ENCODE peak calls at places on chromosomes 3 and 15, in five cellular contexts. T, G, W, X and Z are unnamed samples.

GRCh38 chr3:159821737-159822136 is 166.9 kb upstream of the IL12A start:
- DNase-seq in T (no peak), G (no peak), X (no peak), W (no peak), Z (no peak)

GRCh38 chr3:161171639-161172552 is 49.2 kb upstream of the NMD3 start:
- DNase-seq in W (no peak), T (peak), X (no peak), G (no peak), Z (peak)

GRCh38 chr3:143786229-143787199 is 61.8 kb downstream of the SLC9A9 start:
- DNase-seq in X (no peak), W (no peak), T (no peak), G (no peak), Z (no peak)

GRCh38 chr15:67253517-67254237 is 784 bp downstream of the AAGAB start:
- DNase-seq in W (peak), X (no peak), T (no peak), G (peak), Z (no peak)

GRCh38 chr3:10206166-10206511 is 41.4 kb downstream of the IRAK2 start:
- DNase-seq in T (no peak), G (no peak), X (no peak), W (no peak), Z (no peak)

GRCh38 chr3:53646723-53647122 is 152.3 kb downstream of the CACNA1D start:
- DNase-seq in X (no peak), T (no peak), W (no peak), G (no peak), Z (no peak)

GRCh38 chr15:39704684-39705083 is 78.0 kb downstream of the FSIP1 start:
- DNase-seq in W (no peak), G (no peak), T (no peak), X (no peak), Z (peak)

GRCh38 chr3:34212671-34213070 is 414.2 kb downstream of the PDCD6IP start:
- DNase-seq in W (no peak), T (no peak), X (no peak), G (peak), Z (no peak)

GRCh38 chr15:63892794-63893441 is 59.2 kb upstream of the HERC1 start:
- DNase-seq in W (peak), G (no peak), T (no peak), X (no peak), Z (no peak)

GRCh38 chr3:50242778-50243551 is 7.0 kb downstream of the GNAI2 start:
- DNase-seq in X (no peak), W (no peak), T (no peak), G (no peak), Z (peak)

GRCh38 chr15:84804005-84804803 is 13.0 kb upstream of the ALPK3 start:
- DNase-seq in G (no peak), X (peak), T (no peak), W (no peak), Z (no peak)

GRCh38 chr15:29685156-29686078 is 136.9 kb downstream of the TJP1 start:
- DNase-seq in W (no peak), G (no peak), X (no peak), T (no peak), Z (no peak)

GRCh38 chr15:85592148-85592547 is 202.6 kb downstream of the KLHL25 start:
- DNase-seq in W (no peak), T (no peak), G (peak), X (peak), Z (peak)

GRCh38 chr15:38879909-38880471 is 315.4 kb upstream of the RASGRP1 start:
- DNase-seq in T (no peak), G (no peak), W (no peak), X (no peak), Z (no peak)

GRCh38 chr15:55094152-55094551 is 102.6 kb downstream of the RSL24D1 start:
- DNase-seq in T (no peak), W (no peak), G (no peak), X (no peak), Z (no peak)

GRCh38 chr3:183984337-183984736 is 33.3 kb downstream of the ABCC5 start:
- DNase-seq in T (no peak), X (no peak), W (no peak), G (no peak), Z (no peak)

GRCh38 chr15:89023311-89023961 is 64.8 kb upstream of the ABHD2 start:
- DNase-seq in X (no peak), W (no peak), G (no peak), T (no peak), Z (no peak)

GRCh38 chr3:14113964-14114667 is 10.6 kb downstream of the CHCHD4 start:
- DNase-seq in G (no peak), W (no peak), X (peak), T (no peak), Z (peak)

GRCh38 chr3:191737742-191738141 is 276.8 kb downstream of the PYDC2 start:
- DNase-seq in T (no peak), G (no peak), W (no peak), X (no peak), Z (no peak)

GRCh38 chr3:158839966-158840365 is 38.1 kb downstream of the MFSD1 start:
- DNase-seq in G (no peak), X (no peak), W (no peak), T (no peak), Z (no peak)

GRCh38 chr3:159637895-159638542 is 350.6 kb upstream of the IL12A start:
- DNase-seq in T (peak), G (no peak), W (no peak), X (peak), Z (no peak)

GRCh38 chr3:11583226-11583625 is 60.5 kb downstream of the VGLL4 start:
- DNase-seq in T (no peak), G (no peak), W (no peak), X (no peak), Z (no peak)

GRCh38 chr15:41951571-41951970 is 20.8 kb downstream of the EHD4 start:
- DNase-seq in T (no peak), W (no peak), G (no peak), X (no peak), Z (no peak)

GRCh38 chr3:89173546-89173945 is 66.1 kb downstream of the EPHA3 start:
- DNase-seq in X (no peak), T (no peak), W (no peak), G (no peak), Z (no peak)

GRCh38 chr15:64163662-64164362 is 990 bp upstream of the PPIB start:
- DNase-seq in X (no peak), T (no peak), W (no peak), G (no peak), Z (peak)

GRCh38 chr15:100241572-100242479 is 99.9 kb downstream of the ADAMTS17 start:
- DNase-seq in T (peak), X (peak), G (no peak), W (no peak), Z (peak)

GRCh38 chr3:172680684-172681083 is 30.2 kb downstream of the NCEH1 start:
- DNase-seq in W (no peak), T (no peak), X (peak), G (no peak), Z (no peak)

DNA sequence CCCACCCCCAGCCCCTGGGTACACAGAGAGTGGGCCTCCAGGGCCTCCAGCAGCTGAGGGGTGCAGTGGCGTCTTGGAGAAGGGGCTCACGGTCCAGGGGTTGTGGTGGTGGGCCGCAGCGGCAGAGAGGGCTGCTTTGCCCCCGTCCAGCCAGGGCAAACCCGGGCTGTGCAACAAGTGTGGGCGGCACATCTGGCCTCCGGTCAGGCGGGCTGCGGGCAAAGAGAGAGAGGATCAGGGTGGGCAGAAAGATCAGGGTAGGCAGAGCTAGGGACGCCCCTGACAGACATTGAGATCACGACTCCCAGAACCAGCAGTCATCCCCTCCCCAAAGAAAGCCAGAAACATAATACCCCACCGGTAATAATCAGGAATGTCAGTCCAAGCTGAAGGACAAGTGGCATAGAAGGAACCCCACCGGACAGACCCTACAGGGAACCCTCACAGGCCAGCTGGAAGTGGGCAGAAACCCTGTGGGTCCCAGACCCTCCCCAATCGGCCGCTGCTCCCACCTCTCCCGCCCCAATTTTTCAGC is 6.8 kb downstream of the GATA2 start:
- DNase-seq in T (no peak), W (no peak), X (no peak), G (no peak), Z (no peak)
- TF ChIP-seq EZH2 in T (no peak), W (no peak), X (no peak), G (no peak), Z (no peak)

GRCh38 chr3:32818431-32819085 is 761 bp downstream of the TRIM71 start:
- DNase-seq in T (no peak), X (no peak), W (no peak), G (no peak), Z (no peak)
- TF ChIP-seq EZH2 in T (no peak), X (no peak), W (no peak), G (peak), Z (no peak)

GRCh38 chr3:137761099-137761562 is 3.0 kb upstream of the SOX14 start:
- DNase-seq in X (no peak), G (no peak), T (no peak), W (no peak), Z (peak)
- TF ChIP-seq EZH2 in X (no peak), G (no peak), T (no peak), W (no peak), Z (peak)

GRCh38 chr15:72197045-72197459 is 535 bp downstream of the GRAMD2A start:
- DNase-seq in W (no peak), G (no peak), T (no peak), X (no peak), Z (peak)

GRCh38 chr15:72198410-72199270 is 1.1 kb upstream of the GRAMD2A start:
- DNase-seq in T (no peak), G (no peak), X (no peak), W (no peak), Z (peak)

GRCh38 chr15:72199721-72200212 is 2.2 kb upstream of the GRAMD2A start:
- DNase-seq in X (peak), G (peak), T (peak), W (peak), Z (peak)

GRCh38 chr15:72196409-72197044 is 1.1 kb downstream of the GRAMD2A start:
- DNase-seq in X (no peak), G (no peak), T (no peak), W (no peak), Z (no peak)

DNA sequence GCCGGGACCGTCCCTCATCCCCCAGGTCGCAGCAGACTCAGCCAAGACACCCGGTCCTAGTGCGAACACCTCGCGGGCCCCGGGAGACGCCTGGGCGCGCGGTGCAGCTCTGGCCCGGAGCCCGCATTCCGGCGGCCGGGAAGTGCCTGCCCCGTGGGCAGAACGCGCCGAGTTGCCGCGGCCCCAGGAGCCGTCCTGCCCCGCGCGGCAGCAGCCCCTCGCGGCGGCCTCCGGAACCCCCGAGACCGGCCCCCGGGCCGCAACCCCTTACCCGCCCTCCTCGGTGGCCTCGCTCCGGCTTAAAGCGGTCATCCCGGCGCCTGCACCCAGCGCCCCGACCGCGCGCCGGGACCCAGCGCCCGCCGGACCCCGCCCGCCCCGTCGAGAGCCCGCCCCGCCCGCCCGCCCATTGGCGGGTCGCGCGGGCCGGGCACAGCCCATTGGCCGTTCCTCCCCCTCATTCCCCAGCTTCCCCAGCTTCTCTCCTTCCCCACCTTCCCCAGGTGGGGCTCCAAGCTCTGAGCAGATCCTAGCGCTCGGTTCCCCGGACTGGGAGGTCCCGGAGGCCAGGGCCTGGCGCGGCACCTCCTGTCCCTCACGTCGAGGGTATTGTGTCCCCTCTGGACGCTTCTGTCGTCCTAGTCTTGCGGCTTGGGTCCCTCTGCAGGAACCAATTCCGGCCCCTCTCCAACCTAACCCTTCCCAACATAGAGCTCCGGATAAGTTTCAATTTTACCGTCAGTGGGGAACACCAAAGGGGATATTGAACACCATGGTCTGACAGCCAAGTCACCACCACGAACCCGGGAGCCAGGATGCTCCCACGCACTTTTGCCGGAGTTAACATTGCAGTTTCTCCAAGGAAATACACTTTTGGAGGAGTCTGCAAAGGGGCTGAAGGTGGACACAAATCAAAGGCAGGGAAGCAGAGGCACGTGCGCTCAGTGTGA is at the start of gene GRAMD2A:
- DNase-seq in W (no peak), T (peak), G (peak), X (no peak), Z (peak)
- TF ChIP-seq EZH2 in W (no peak), T (no peak), G (no peak), X (no peak), Z (no peak)

GRCh38 chr15:93071469-93071891 is 17.5 kb downstream of the RGMA start:
- DNase-seq in W (no peak), G (no peak), X (no peak), T (no peak), Z (no peak)
- TF ChIP-seq EZH2 in W (no peak), G (no peak), X (no peak), T (no peak), Z (no peak)

GRCh38 chr3:193240850-193241706 is at the start of gene PLAAT1:
- DNase-seq in X (no peak), W (no peak), T (no peak), G (peak), Z (peak)
- TF ChIP-seq EZH2 in X (no peak), W (no peak), T (no peak), G (no peak), Z (no peak)

GRCh38 chr15:65355173-65355982 is 22.4 kb downstream of the IGDCC3 start:
- DNase-seq in W (no peak), X (no peak), T (no peak), G (no peak), Z (peak)

GRCh38 chr15:65349338-65349737 is 28.5 kb downstream of the IGDCC3 start:
- DNase-seq in X (no peak), W (no peak), G (no peak), T (no peak), Z (no peak)

GRCh38 chr15:65355983-65356353 is 21.8 kb downstream of the IGDCC3 start:
- DNase-seq in X (no peak), G (no peak), T (no peak), W (no peak), Z (no peak)

GRCh38 chr15:65354835-65355172 is 23.0 kb downstream of the IGDCC3 start:
- DNase-seq in T (no peak), G (no peak), X (no peak), W (no peak), Z (no peak)
- TF ChIP-seq EZH2 in T (no peak), G (no peak), X (no peak), W (no peak), Z (no peak)